ENCODE peak calls at places on chromosomes 13 and 19, in eight cellular contexts. One of them, this sample, is unnamed.

GRCh38 chr13:110156186-110157065 is 150.5 kb downstream of the COL4A1 start:
- DNase-seq in endothelial cell of umbilical vein: no peak
- DNase-seq in fibroblast of lung: peak; percentile 71
- DNase-seq in body of pancreas: no peak
- DNase-seq in left ventricle myocardium inferior: no peak
- DNase-seq in tibial nerve: no peak
- DNase-seq in foreskin fibroblast: peak; percentile 18
- DNase-seq in CD8-positive, alpha-beta T cell: no peak
- DNase-seq in this sample: no peak

GRCh38 chr13:65310663-65311328 is 1919.3 kb downstream of the PCDH9 start:
- DNase-seq in body of pancreas: no peak
- DNase-seq in CD8-positive, alpha-beta T cell: no peak
- DNase-seq in endothelial cell of umbilical vein: no peak
- DNase-seq in left ventricle myocardium inferior: no peak
- DNase-seq in tibial nerve: no peak
- DNase-seq in foreskin fibroblast: no peak
- DNase-seq in fibroblast of lung: no peak
- DNase-seq in this sample: no peak

GRCh38 chr13:113959198-113959597 is 14.7 kb downstream of the C13orf46 start:
- DNase-seq in tibial nerve: no peak
- DNase-seq in CD8-positive, alpha-beta T cell: no peak
- DNase-seq in body of pancreas: no peak
- DNase-seq in fibroblast of lung: no peak
- DNase-seq in left ventricle myocardium inferior: no peak
- DNase-seq in foreskin fibroblast: peak; percentile 30
- DNase-seq in endothelial cell of umbilical vein: peak; percentile 90
- DNase-seq in this sample: no peak

GRCh38 chr13:98327326-98328314 is 150.6 kb upstream of the RNF113B start:
- DNase-seq in left ventricle myocardium inferior: no peak
- DNase-seq in endothelial cell of umbilical vein: no peak
- DNase-seq in foreskin fibroblast: peak; percentile 37
- DNase-seq in CD8-positive, alpha-beta T cell: no peak
- DNase-seq in body of pancreas: no peak
- DNase-seq in tibial nerve: no peak
- DNase-seq in fibroblast of lung: peak; percentile 88
- DNase-seq in this sample: no peak

GRCh38 chr13:98143601-98144500 is 957 bp downstream of the FARP1 start:
- DNase-seq in endothelial cell of umbilical vein: peak; percentile 35
- DNase-seq in body of pancreas: peak; percentile 37
- DNase-seq in CD8-positive, alpha-beta T cell: no peak
- DNase-seq in foreskin fibroblast: peak; percentile 77
- DNase-seq in fibroblast of lung: peak; percentile 52
- DNase-seq in tibial nerve: peak; percentile 15
- DNase-seq in left ventricle myocardium inferior: peak; percentile 20
- DNase-seq in this sample: no peak

GRCh38 chr13:46893820-46894533 is 2.9 kb downstream of the HTR2A start:
- DNase-seq in CD8-positive, alpha-beta T cell: peak; percentile 22
- DNase-seq in fibroblast of lung: peak; percentile 36
- DNase-seq in tibial nerve: peak; percentile 37
- DNase-seq in endothelial cell of umbilical vein: peak; percentile 43
- DNase-seq in body of pancreas: peak; percentile 58
- DNase-seq in foreskin fibroblast: peak; percentile 79
- DNase-seq in left ventricle myocardium inferior: peak; percentile 58
- DNase-seq in this sample: peak; percentile 49

GRCh38 chr19:31301306-31301980 is 47.8 kb downstream of the TSHZ3 start:
- DNase-seq in body of pancreas: no peak
- DNase-seq in endothelial cell of umbilical vein: no peak
- DNase-seq in fibroblast of lung: no peak
- DNase-seq in tibial nerve: no peak
- DNase-seq in CD8-positive, alpha-beta T cell: no peak
- DNase-seq in left ventricle myocardium inferior: no peak
- DNase-seq in foreskin fibroblast: no peak
- DNase-seq in this sample: no peak

GRCh38 chr19:46408611-46409039 is 4.7 kb downstream of the CCDC8 start:
- DNase-seq in foreskin fibroblast: peak; percentile 86
- DNase-seq in body of pancreas: peak; percentile 72
- DNase-seq in CD8-positive, alpha-beta T cell: no peak
- DNase-seq in fibroblast of lung: no peak
- DNase-seq in endothelial cell of umbilical vein: no peak
- DNase-seq in tibial nerve: no peak
- DNase-seq in left ventricle myocardium inferior: peak; percentile 84
- DNase-seq in this sample: peak; percentile 54

GRCh38 chr13:65789815-65790214 is 1440.3 kb downstream of the PCDH9 start:
- DNase-seq in CD8-positive, alpha-beta T cell: no peak
- DNase-seq in body of pancreas: no peak
- DNase-seq in foreskin fibroblast: peak; percentile 36
- DNase-seq in left ventricle myocardium inferior: no peak
- DNase-seq in endothelial cell of umbilical vein: no peak
- DNase-seq in tibial nerve: no peak
- DNase-seq in fibroblast of lung: peak; percentile 13
- DNase-seq in this sample: no peak

GRCh38 chr13:30805603-30806011 is 70.3 kb downstream of the ALOX5AP start:
- DNase-seq in foreskin fibroblast: no peak
- DNase-seq in endothelial cell of umbilical vein: no peak
- DNase-seq in fibroblast of lung: peak; percentile 77
- DNase-seq in left ventricle myocardium inferior: no peak
- DNase-seq in CD8-positive, alpha-beta T cell: no peak
- DNase-seq in tibial nerve: no peak
- DNase-seq in body of pancreas: peak; percentile 76
- DNase-seq in this sample: no peak

GRCh38 chr19:28289294-28290063 is 923.5 kb downstream of the UQCRFS1 start:
- DNase-seq in tibial nerve: no peak
- DNase-seq in body of pancreas: peak; percentile 62
- DNase-seq in CD8-positive, alpha-beta T cell: no peak
- DNase-seq in foreskin fibroblast: peak; percentile 76
- DNase-seq in endothelial cell of umbilical vein: peak; percentile 37
- DNase-seq in left ventricle myocardium inferior: no peak
- DNase-seq in fibroblast of lung: peak; percentile 77
- DNase-seq in this sample: no peak

GRCh38 chr19:39223703-39224279 is 19.7 kb upstream of the SYCN start:
- DNase-seq in left ventricle myocardium inferior: no peak
- DNase-seq in body of pancreas: no peak
- DNase-seq in endothelial cell of umbilical vein: peak; percentile 22
- DNase-seq in foreskin fibroblast: peak; percentile 51
- DNase-seq in fibroblast of lung: peak; percentile 21
- DNase-seq in tibial nerve: no peak
- DNase-seq in CD8-positive, alpha-beta T cell: no peak
- DNase-seq in this sample: no peak

GRCh38 chr19:33064117-33064777 is 441 bp downstream of the RHPN2 start:
- DNase-seq in foreskin fibroblast: peak; percentile 27
- DNase-seq in tibial nerve: no peak
- DNase-seq in fibroblast of lung: peak; percentile 7
- DNase-seq in body of pancreas: peak; percentile 59
- DNase-seq in endothelial cell of umbilical vein: no peak
- DNase-seq in CD8-positive, alpha-beta T cell: no peak
- DNase-seq in left ventricle myocardium inferior: no peak
- DNase-seq in this sample: peak; percentile 67

GRCh38 chr13:59976856-59977255 is 186.9 kb downstream of the DIAPH3 start:
- DNase-seq in body of pancreas: no peak
- DNase-seq in fibroblast of lung: no peak
- DNase-seq in left ventricle myocardium inferior: no peak
- DNase-seq in endothelial cell of umbilical vein: no peak
- DNase-seq in CD8-positive, alpha-beta T cell: no peak
- DNase-seq in tibial nerve: no peak
- DNase-seq in foreskin fibroblast: no peak
- DNase-seq in this sample: no peak

GRCh38 chr13:106477303-106477702 is 58.2 kb downstream of the EFNB2 start:
- DNase-seq in left ventricle myocardium inferior: no peak
- DNase-seq in fibroblast of lung: no peak
- DNase-seq in tibial nerve: no peak
- DNase-seq in CD8-positive, alpha-beta T cell: no peak
- DNase-seq in foreskin fibroblast: no peak
- DNase-seq in body of pancreas: no peak
- DNase-seq in endothelial cell of umbilical vein: no peak
- DNase-seq in this sample: no peak

GRCh38 chr13:24271611-24272451 is 37.5 kb upstream of the C1QTNF9 start:
- DNase-seq in endothelial cell of umbilical vein: peak; percentile 60
- DNase-seq in fibroblast of lung: peak; percentile 83
- DNase-seq in left ventricle myocardium inferior: peak; percentile 75
- DNase-seq in foreskin fibroblast: peak; percentile 59
- DNase-seq in body of pancreas: peak; percentile 91
- DNase-seq in CD8-positive, alpha-beta T cell: peak; percentile 50
- DNase-seq in tibial nerve: no peak
- DNase-seq in this sample: no peak

GRCh38 chr19:34241513-34242337 is 12.6 kb upstream of the GARRE1 start:
- DNase-seq in foreskin fibroblast: peak; percentile 30
- DNase-seq in left ventricle myocardium inferior: no peak
- DNase-seq in fibroblast of lung: no peak
- DNase-seq in CD8-positive, alpha-beta T cell: no peak
- DNase-seq in tibial nerve: no peak
- DNase-seq in endothelial cell of umbilical vein: no peak
- DNase-seq in body of pancreas: peak; percentile 80
- DNase-seq in this sample: peak; percentile 70
- TF ChIP-seq CTCF in foreskin fibroblast: peak; percentile 26
- TF ChIP-seq CTCF in left ventricle myocardium inferior: no peak
- TF ChIP-seq CTCF in fibroblast of lung: peak; percentile 30
- TF ChIP-seq CTCF in CD8-positive, alpha-beta T cell: no peak
- TF ChIP-seq CTCF in tibial nerve: peak; percentile 20
- TF ChIP-seq CTCF in endothelial cell of umbilical vein: peak; percentile 36
- TF ChIP-seq CTCF in body of pancreas: peak; percentile 55
- TF ChIP-seq CTCF in this sample: peak; percentile 82

DNA sequence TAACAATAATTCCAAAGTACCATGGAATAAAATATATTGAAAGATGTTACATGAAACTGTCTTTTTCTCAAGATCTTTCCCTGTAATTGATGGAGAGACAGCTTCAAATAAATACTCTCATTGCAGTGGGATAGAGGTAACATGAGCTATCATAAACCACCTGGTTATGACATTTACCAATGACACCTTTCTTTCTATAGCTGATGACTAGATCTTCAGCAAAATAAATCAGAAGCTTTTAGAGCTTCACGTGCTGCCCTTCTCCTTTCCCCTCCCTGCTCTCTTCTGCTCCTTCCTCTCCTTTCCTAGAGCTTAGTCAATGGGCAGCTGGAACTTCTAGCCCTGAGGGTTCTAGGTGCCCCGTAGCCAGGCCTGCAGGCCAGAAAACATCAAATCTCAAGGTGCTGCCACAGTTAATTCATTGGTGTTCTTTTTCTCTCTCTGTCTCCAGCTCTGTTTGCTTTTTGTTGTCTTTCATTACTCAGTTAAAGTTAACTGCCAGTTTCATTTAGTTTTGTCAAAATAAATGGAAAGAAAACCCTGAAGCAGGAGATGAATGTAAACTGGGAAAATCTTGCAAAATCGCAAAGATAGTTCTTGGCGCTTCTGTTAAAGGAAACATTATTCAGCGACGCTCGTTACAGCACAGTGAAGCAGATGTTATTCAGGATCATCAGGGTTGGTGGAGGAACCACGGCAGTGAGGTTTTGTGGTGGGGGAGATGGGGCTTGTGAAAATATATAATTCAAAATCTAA is 8.3 kb upstream of the METTL21C start:
- DNase-seq in CD8-positive, alpha-beta T cell: no peak
- DNase-seq in fibroblast of lung: no peak
- DNase-seq in tibial nerve: no peak
- DNase-seq in body of pancreas: no peak
- DNase-seq in left ventricle myocardium inferior: no peak
- DNase-seq in endothelial cell of umbilical vein: no peak
- DNase-seq in foreskin fibroblast: peak; percentile 51
- DNase-seq in this sample: no peak
- H3K4me3 ChIP-seq in CD8-positive, alpha-beta T cell: no peak overlapping the region
- H3K4me3 ChIP-seq in fibroblast of lung: no peak overlapping the region
- H3K4me3 ChIP-seq in tibial nerve: no peak overlapping the region
- H3K4me3 ChIP-seq in body of pancreas: no peak overlapping the region
- H3K4me3 ChIP-seq in left ventricle myocardium inferior: no peak overlapping the region
- H3K4me3 ChIP-seq in endothelial cell of umbilical vein: no peak overlapping the region
- H3K4me3 ChIP-seq in foreskin fibroblast: no peak overlapping the region
- H3K4me3 ChIP-seq in this sample: no peak overlapping the region

GRCh38 chr19:23779645-23780044 is 21.0 kb upstream of the ZNF681 start:
- DNase-seq in CD8-positive, alpha-beta T cell: no peak
- DNase-seq in tibial nerve: no peak
- DNase-seq in left ventricle myocardium inferior: no peak
- DNase-seq in fibroblast of lung: no peak
- DNase-seq in body of pancreas: no peak
- DNase-seq in endothelial cell of umbilical vein: no peak
- DNase-seq in foreskin fibroblast: no peak
- DNase-seq in this sample: no peak
- TF ChIP-seq CTCF in CD8-positive, alpha-beta T cell: no peak
- TF ChIP-seq CTCF in tibial nerve: no peak
- TF ChIP-seq CTCF in left ventricle myocardium inferior: no peak
- TF ChIP-seq CTCF in fibroblast of lung: no peak
- TF ChIP-seq CTCF in body of pancreas: no peak
- TF ChIP-seq CTCF in endothelial cell of umbilical vein: no peak
- TF ChIP-seq CTCF in foreskin fibroblast: no peak
- TF ChIP-seq CTCF in this sample: no peak

DNA sequence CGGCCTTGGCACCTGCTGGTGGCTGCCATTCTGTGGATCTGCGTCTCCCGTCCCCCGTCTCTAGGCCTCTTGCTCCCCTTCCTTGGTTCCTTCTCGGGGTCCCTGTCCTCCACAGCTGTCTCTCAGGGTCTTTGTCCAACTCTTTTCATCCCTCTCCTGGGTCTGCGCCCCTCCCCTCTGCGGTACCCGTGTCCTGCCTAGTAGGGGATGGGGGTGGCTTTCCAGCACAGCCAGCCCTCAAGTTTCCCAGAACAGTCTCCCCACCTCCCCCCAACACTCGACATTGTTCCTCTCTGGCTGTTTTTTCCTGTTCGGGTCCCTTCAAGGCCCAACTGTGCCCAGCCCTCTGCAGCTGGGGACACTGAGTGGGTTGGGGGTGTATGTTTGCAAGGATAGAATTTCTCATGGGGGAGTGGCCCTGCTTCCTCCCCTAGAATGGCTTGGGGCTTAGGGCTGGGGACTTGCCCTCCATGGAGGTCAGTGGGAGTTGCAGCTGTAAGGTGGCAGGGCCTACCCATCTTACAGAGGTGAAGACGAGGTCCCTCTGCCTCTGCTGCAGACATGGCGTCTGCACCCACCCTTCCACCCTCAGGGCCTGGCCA is 762 bp upstream of the ADM5 start:
- DNase-seq in endothelial cell of umbilical vein: peak; percentile 70
- DNase-seq in tibial nerve: no peak
- DNase-seq in foreskin fibroblast: peak; percentile 17
- DNase-seq in left ventricle myocardium inferior: no peak
- DNase-seq in CD8-positive, alpha-beta T cell: no peak
- DNase-seq in body of pancreas: no peak
- DNase-seq in fibroblast of lung: no peak
- DNase-seq in this sample: no peak
- H3K4me3 ChIP-seq in endothelial cell of umbilical vein: no peak overlapping the region
- H3K4me3 ChIP-seq in tibial nerve: no peak overlapping the region
- H3K4me3 ChIP-seq in foreskin fibroblast: no peak overlapping the region
- H3K4me3 ChIP-seq in left ventricle myocardium inferior: peak overlapping the region; percentile 67
- H3K4me3 ChIP-seq in CD8-positive, alpha-beta T cell: no peak overlapping the region
- H3K4me3 ChIP-seq in body of pancreas: no peak overlapping the region
- H3K4me3 ChIP-seq in fibroblast of lung: no peak overlapping the region
- H3K4me3 ChIP-seq in this sample: no peak overlapping the region

DNA sequence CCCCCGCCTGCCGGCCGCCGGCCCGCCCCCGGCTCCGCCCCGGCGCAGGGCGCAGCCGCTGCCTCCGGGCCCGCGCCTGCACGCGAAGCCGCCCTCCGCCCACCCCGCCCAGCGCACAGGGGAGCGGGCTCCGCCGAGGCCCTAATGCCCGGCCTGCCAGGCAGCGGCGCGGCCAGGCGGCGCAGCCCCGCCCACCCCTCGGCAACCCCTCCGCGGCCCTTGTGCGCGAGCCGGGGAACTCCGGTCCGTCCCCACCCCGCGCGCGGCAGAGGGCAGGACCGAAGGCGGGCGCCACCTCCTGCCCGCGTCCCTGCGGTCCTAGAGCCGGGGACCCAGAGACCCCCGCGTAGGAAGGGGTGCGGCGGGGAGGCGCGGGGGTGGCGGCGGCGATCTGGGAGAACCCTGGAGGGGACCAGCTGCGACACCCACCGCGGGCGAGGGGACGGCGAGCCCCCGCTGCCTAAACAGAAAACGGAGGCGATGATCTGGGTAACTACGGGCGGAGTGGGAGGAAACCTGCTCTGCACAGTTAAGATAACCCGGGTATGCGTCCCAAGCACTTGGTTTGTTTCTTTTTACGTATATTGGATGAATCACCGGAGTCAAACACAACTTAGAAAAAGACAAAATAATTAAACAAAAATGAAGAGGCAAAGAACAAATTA is 351 bp upstream of the USP12 start:
- DNase-seq in body of pancreas: peak; percentile 93
- DNase-seq in endothelial cell of umbilical vein: peak; percentile 92
- DNase-seq in CD8-positive, alpha-beta T cell: peak; percentile 90
- DNase-seq in fibroblast of lung: peak; percentile 87
- DNase-seq in left ventricle myocardium inferior: peak; percentile 93
- DNase-seq in tibial nerve: peak; percentile 76
- DNase-seq in foreskin fibroblast: peak; percentile 99
- DNase-seq in this sample: peak; percentile 98
- TF ChIP-seq CTCF in body of pancreas: no peak
- TF ChIP-seq CTCF in endothelial cell of umbilical vein: no peak
- TF ChIP-seq CTCF in CD8-positive, alpha-beta T cell: no peak
- TF ChIP-seq CTCF in fibroblast of lung: no peak
- TF ChIP-seq CTCF in left ventricle myocardium inferior: peak; percentile 35
- TF ChIP-seq CTCF in tibial nerve: no peak
- TF ChIP-seq CTCF in foreskin fibroblast: no peak
- TF ChIP-seq CTCF in this sample: peak; percentile 30

This sample was measured in WERI-Rb-1.